ENCODE peak calls at places on chromosomes 11 and 22, in six cellular contexts. H, X, V, N, F and W are unnamed samples. For H3K4me1, the result is how much of the 10 kb centered on the place peaks cover.

GRCh38 chr11:71490731-71491390 is 36.2 kb upstream of the KRTAP5-7 start:
- DNase-seq in H (no peak), X (no peak), V (no peak), N (peak), F (no peak), W (no peak)

GRCh38 chr11:35518766-35519165 is 6.7 kb downstream of the PAMR1 start:
- DNase-seq in H (no peak), X (no peak), V (no peak), N (no peak), F (no peak), W (no peak)

GRCh38 chr11:14193644-14194043 is 165.3 kb downstream of the RRAS2 start:
- DNase-seq in H (no peak), X (no peak), V (no peak), N (no peak), F (no peak), W (no peak)

GRCh38 chr11:16897460-16898061 is 116.7 kb downstream of the PLEKHA7 start:
- DNase-seq in H (no peak), X (no peak), V (no peak), N (no peak), F (no peak), W (no peak)

GRCh38 chr22:19871023-19871844 is 16.6 kb upstream of the GNB1L start:
- DNase-seq in H (no peak), X (no peak), V (no peak), N (peak), F (no peak), W (no peak)

GRCh38 chr11:35145249-35145648 is 6.3 kb downstream of the CD44 start:
- DNase-seq in H (no peak), X (no peak), V (no peak), N (no peak), F (no peak), W (no peak)

GRCh38 chr11:92473736-92474135 is 249.1 kb downstream of the FAT3 start:
- DNase-seq in H (no peak), X (no peak), V (peak), N (no peak), F (no peak), W (no peak)

GRCh38 chr22:45242778-45243191 is 2.1 kb upstream of the KIAA0930 start:
- DNase-seq in H (no peak), X (no peak), V (no peak), N (no peak), F (no peak), W (no peak)

GRCh38 chr11:72773291-72773690 is 20.6 kb downstream of the STARD10 start:
- DNase-seq in H (no peak), X (no peak), V (peak), N (no peak), F (no peak), W (peak)

GRCh38 chr11:24886880-24887619 is 390.2 kb downstream of the LUZP2 start:
- DNase-seq in H (no peak), X (no peak), V (no peak), N (no peak), F (no peak), W (no peak)

GRCh38 chr11:116485425-116485824 is 287.4 kb downstream of the BUD13 start:
- DNase-seq in H (no peak), X (no peak), V (no peak), N (no peak), F (no peak), W (no peak)

GRCh38 chr11:73570415-73571114 is 27.3 kb downstream of the FAM168A start:
- DNase-seq in H (no peak), X (peak), V (peak), N (no peak), F (no peak), W (no peak)

GRCh38 chr11:62545437-62546243 is 966 bp downstream of the AHNAK start:
- DNase-seq in H (no peak), X (peak), V (peak), N (peak), F (no peak), W (peak)

GRCh38 chr22:36921309-36922096 is 8.1 kb downstream of the CSF2RB start:
- DNase-seq in H (peak), X (no peak), V (no peak), N (no peak), F (no peak), W (peak)

GRCh38 chr22:40224702-40225101 is 47.0 kb downstream of the TNRC6B start:
- DNase-seq in H (no peak), X (no peak), V (no peak), N (no peak), F (no peak), W (no peak)

GRCh38 chr11:33735426-33736147 is 636 bp downstream of the CD59 start:
- DNase-seq in H (peak), X (peak), V (peak), N (peak), F (peak), W (no peak)

GRCh38 chr11:66412110-66412509 is 8.7 kb upstream of the NPAS4 start:
- DNase-seq in H (no peak), X (no peak), V (no peak), N (no peak), F (no peak), W (no peak)

GRCh38 chr11:66409226-66409625 is 11.6 kb upstream of the NPAS4 start:
- DNase-seq in H (no peak), X (no peak), V (no peak), N (no peak), F (no peak), W (no peak)

GRCh38 chr11:66408488-66409214 is 12.2 kb upstream of the NPAS4 start:
- DNase-seq in H (peak), X (peak), V (peak), N (peak), F (peak), W (peak)

GRCh38 chr11:66411323-66411722 is 9.5 kb upstream of the NPAS4 start:
- DNase-seq in H (no peak), X (no peak), V (no peak), N (no peak), F (no peak), W (no peak)

DNA sequence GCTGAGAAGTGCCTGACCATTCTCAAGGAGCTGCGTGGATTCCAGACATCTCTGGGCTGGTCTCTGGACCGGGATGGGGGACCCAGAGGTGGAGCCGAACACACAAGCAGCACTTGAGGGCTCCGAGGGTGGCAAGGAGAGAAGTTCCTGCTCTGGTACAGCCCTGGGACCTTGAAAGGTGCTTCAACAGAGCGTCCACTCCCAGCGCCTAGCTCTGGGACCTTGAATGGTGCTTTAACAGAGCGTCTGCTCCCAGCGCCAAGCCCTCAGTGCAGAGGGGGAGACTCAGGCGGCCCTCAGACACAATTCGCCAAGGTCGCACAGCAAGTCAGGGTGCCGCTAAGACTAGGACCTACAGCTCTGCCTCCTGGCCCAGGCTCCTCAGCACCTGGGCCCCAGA is 10.6 kb upstream of the NPAS4 start:
- DNase-seq in H (no peak), X (no peak), V (no peak), N (no peak), F (no peak), W (no peak)
- H3K4me1 ChIP-seq in H (under half), X (under half), V (under half), N (under half), F (under half), W (under half)

DNA sequence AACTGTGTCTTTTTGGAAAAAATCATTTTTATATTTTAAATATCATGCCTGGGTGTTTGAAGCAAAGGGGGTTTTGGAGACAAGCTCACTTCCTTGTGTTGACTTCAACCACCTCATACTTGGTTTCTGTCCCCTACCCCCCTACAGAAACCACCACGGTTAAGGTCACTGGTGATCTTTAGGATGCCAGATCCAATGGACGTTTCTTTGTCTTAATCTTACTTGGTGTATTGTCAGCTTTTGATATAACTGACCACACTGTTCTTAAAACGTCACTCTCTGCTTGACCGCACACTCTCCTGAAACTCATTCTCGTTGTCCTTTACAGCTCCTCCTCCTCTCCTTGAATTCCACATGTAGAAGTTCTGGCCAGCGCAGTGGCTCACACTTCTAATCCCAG is 34.8 kb upstream of the SWAP70 start:
- DNase-seq in H (no peak), X (no peak), V (no peak), N (no peak), F (no peak), W (no peak)
- H3K4me1 ChIP-seq in H (under half), X (under half), V (under half), N (under half), F (under half), W (under half)

GRCh38 chr11:64242920-64243854 is 2.3 kb downstream of the FKBP2 start:
- DNase-seq in H (no peak), X (no peak), V (no peak), N (peak), F (no peak), W (no peak)
- H3K4me1 ChIP-seq in H (half or more), X (under half), V (half or more), N (under half), F (under half), W (half or more)

GRCh38 chr11:793556-793955 is 3.7 kb upstream of the CEND1 start:
- DNase-seq in H (no peak), X (no peak), V (no peak), N (no peak), F (no peak), W (no peak)
- H3K4me1 ChIP-seq in H (under half), X (under half), V (under half), N (under half), F (under half), W (under half)

GRCh38 chr11:121715395-121715794 is 262.6 kb upstream of the SORL1-AS1 start:
- DNase-seq in H (no peak), X (no peak), V (no peak), N (no peak), F (no peak), W (no peak)

GRCh38 chr11:121714356-121714755 is 261.6 kb upstream of the SORL1-AS1 start:
- DNase-seq in H (no peak), X (no peak), V (peak), N (no peak), F (no peak), W (no peak)

GRCh38 chr11:121717296-121717695 is 264.5 kb upstream of the SORL1-AS1 start:
- DNase-seq in H (no peak), X (no peak), V (no peak), N (no peak), F (no peak), W (no peak)

GRCh38 chr11:121711900-121712424 is 259.2 kb upstream of the SORL1-AS1 start:
- DNase-seq in H (no peak), X (no peak), V (no peak), N (no peak), F (no peak), W (no peak)

GRCh38 chr11:121716060-121716459 is 263.3 kb upstream of the SORL1-AS1 start:
- DNase-seq in H (no peak), X (no peak), V (no peak), N (no peak), F (no peak), W (no peak)
- H3K4me1 ChIP-seq in H (under half), X (under half), V (under half), N (under half), F (under half), W (under half)

DNA sequence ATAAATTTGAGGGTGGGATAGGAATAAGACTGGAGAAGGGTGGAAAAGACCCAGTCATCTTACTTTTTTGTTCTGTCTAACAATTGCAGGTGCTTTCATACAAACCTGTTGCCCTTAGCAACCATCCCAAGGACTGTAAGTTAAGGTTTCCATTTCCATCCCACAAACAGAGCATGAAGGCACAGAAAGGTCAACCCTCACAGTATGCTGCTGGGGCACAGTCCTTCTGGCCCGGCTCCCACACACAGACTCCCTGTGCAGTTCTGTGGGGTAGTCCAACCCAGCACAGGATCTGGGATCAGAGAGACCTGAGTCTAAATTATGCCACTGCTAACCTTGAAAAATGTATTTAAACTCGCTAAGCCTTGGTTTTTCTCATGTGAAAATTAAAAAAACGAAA is 38.4 kb upstream of the ETS1 start:
- DNase-seq in H (peak), X (no peak), V (no peak), N (no peak), F (no peak), W (no peak)
- H3K4me1 ChIP-seq in H (half or more), X (under half), V (under half), N (under half), F (half or more), W (under half)

DNA sequence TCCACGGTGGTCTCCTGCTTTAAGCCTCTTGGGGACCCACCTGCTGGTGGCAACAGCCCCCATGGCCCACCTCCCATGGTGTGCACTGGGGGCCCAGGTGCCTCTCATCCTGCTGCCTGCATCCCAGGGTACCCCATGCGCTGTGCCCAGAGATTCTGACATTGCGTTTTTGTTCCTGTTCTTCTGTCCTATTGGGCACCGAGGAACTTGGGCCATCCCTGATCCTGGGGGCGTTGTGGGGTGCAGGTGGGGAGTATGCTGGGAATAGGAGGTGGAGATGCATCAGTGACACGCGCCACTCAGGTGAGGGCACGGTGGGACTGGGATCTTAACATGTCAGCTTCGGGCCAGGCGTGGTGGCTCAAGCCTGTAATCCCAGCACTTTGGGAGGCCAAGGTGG is 12.4 kb upstream of the NAP1L4 start:
- DNase-seq in H (no peak), X (no peak), V (no peak), N (peak), F (no peak), W (no peak)
- H3K4me1 ChIP-seq in H (under half), X (under half), V (half or more), N (under half), F (under half), W (under half)

DNA sequence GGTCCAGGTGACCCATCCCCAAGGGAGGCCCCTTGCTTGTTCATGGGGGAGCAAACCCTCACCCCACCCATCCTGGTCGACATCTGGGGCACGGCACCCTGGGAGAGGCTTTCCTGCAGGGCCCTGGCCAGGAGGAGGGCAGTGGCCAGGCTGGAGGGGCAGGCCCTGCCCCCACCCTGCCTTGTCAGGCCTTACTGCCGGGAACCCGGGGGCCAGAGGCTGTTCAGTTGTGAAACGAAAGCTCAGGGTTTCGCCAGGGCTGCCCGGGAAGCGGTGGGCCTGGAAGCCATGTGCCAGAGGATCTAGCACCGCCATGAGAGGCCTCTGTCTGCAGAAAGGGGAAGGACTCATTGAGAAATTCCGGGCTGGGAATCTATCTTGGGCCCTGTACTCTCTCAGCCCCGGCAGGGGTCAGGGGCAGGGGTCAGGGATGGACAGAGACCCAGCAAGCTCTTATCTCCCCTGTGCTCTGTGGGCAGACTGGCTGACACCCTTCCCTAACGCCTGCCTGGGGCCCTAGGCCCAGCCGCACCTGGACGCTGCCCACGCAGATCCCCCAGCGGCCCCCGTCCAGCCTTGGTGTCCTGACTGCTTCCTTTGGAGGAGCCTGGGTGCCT is 6.3 kb downstream of the PIM3 start:
- DNase-seq in H (no peak), X (peak), V (no peak), N (peak), F (no peak), W (peak)
- H3K4me1 ChIP-seq in H (half or more), X (half or more), V (under half), N (half or more), F (under half), W (half or more)